ENCODE peak calls at places on chromosomes 16 and 17, in ten cellular contexts. F is activated CD8-positive, alpha-beta T cell treated with anti-CD3 and anti-CD28 coated beads for 36 hours; S is small intestine; Y is tibial artery; E is ecto neural progenitor cell; U is breast epithelium; X is stimulated activated CD4-positive, alpha-beta T cell treated with anti-CD3 and anti-CD28 coated beads, Interleukin-1b, Interleukin-23, amount 100 ng/mL, for 1 hour; Z is hippocampal formation; H is AG04450; D is NCI-H2227 treated with DMSO at 0.1 percent for 48 hours. B is an unnamed sample.

GRCh38 chr16:47574091-47575054 is 113.2 kb downstream of the PHKB start:
- DNase-seq in F (peak), S (no peak), Y (no peak), E (no peak), U (no peak), X (no peak), Z (no peak), H (no peak), D (no peak), B (peak)

GRCh38 chr16:81446318-81447275 is 2.0 kb downstream of the CMIP start:
- DNase-seq in F (peak), S (peak), Y (no peak), E (no peak), U (peak), X (no peak), Z (no peak), H (no peak), D (no peak), B (peak)

GRCh38 chr17:73067075-73067474 is 25.4 kb downstream of the SLC39A11 start:
- DNase-seq in F (no peak), S (no peak), Y (no peak), E (no peak), U (no peak), X (no peak), Z (no peak), H (no peak), D (no peak), B (no peak)

GRCh38 chr17:29566473-29567361 is at the start of gene ABHD15:
- DNase-seq in F (peak), S (peak), Y (peak), E (peak), U (peak), X (no peak), Z (peak), H (no peak), D (peak), B (peak)

GRCh38 chr16:89268987-89269735 is 51.7 kb downstream of the ZNF778 start:
- DNase-seq in F (no peak), S (peak), Y (peak), E (no peak), U (no peak), X (no peak), Z (no peak), H (no peak), D (no peak), B (no peak)

GRCh38 chr17:64585146-64585545 is 77.0 kb downstream of the SMURF2 start:
- DNase-seq in F (no peak), S (no peak), Y (no peak), E (no peak), U (no peak), X (no peak), Z (no peak), H (no peak), D (no peak), B (no peak)

GRCh38 chr17:1928976-1929375 is 96.2 kb downstream of the RTN4RL1 start:
- DNase-seq in F (no peak), S (peak), Y (no peak), E (peak), U (no peak), X (no peak), Z (no peak), H (no peak), D (no peak), B (no peak)

GRCh38 chr17:676060-676745 is 38.4 kb downstream of the VPS53 start:
- DNase-seq in F (no peak), S (no peak), Y (no peak), E (no peak), U (no peak), X (no peak), Z (no peak), H (peak), D (no peak), B (no peak)

GRCh38 chr16:31700530-31701388 is 172.8 kb upstream of the ZNF267 start:
- DNase-seq in F (peak), S (peak), Y (no peak), E (peak), U (peak), X (peak), Z (peak), H (no peak), D (no peak), B (no peak)

GRCh38 chr16:8957061-8957392 is 6.7 kb downstream of the USP7 start:
- DNase-seq in F (no peak), S (no peak), Y (no peak), E (no peak), U (no peak), X (no peak), Z (no peak), H (no peak), D (no peak), B (no peak)

GRCh38 chr17:75731086-75731715 is 9.9 kb downstream of the ITGB4 start:
- DNase-seq in F (no peak), S (no peak), Y (no peak), E (no peak), U (no peak), X (no peak), Z (no peak), H (no peak), D (no peak), B (no peak)

GRCh38 chr16:27424772-27425498 is 23.0 kb downstream of the IL21R start:
- DNase-seq in F (peak), S (no peak), Y (peak), E (no peak), U (no peak), X (no peak), Z (no peak), H (no peak), D (no peak), B (no peak)

GRCh38 chr17:44223574-44224046 is 4.1 kb upstream of the UBTF start:
- DNase-seq in F (no peak), S (peak), Y (no peak), E (no peak), U (no peak), X (no peak), Z (no peak), H (no peak), D (no peak), B (peak)

GRCh38 chr17:16287563-16288027 is 65.7 kb downstream of the CENPV start:
- DNase-seq in F (peak), S (peak), Y (no peak), E (no peak), U (no peak), X (no peak), Z (no peak), H (peak), D (no peak), B (peak)